ENCODE peak calls at places on chromosomes 12 and 14, in ten cellular contexts. F, V, L, C, R, D, E, W, J and X are unnamed samples.

GRCh38 chr14:92729632-92730358 is 18.6 kb downstream of the LGMN start:
- DNase-seq in D (no peak), J (no peak), F (peak; percentile 93), C (no peak), V (no peak), L (peak; percentile 81), R (no peak), E (no peak), W (no peak), X (no peak)

GRCh38 chr12:96434107-96434506 is 33.9 kb upstream of the CDK17 start:
- DNase-seq in J (no peak), C (peak; percentile 53), E (no peak), W (no peak), L (no peak), R (no peak), D (peak; percentile 87), V (peak; percentile 38), F (peak; percentile 87), X (peak; percentile 88)

GRCh38 chr12:30807695-30808034 is 52.9 kb upstream of the CAPRIN2 start:
- DNase-seq in L (no peak), E (no peak), C (no peak), F (no peak), R (no peak), D (no peak), V (no peak), J (no peak), W (no peak), X (no peak)

GRCh38 chr14:65631040-65631439 is 218.5 kb downstream of the FUT8 start:
- DNase-seq in D (no peak), V (peak; percentile 7), L (no peak), F (no peak), E (no peak), R (no peak), J (no peak), W (no peak), C (no peak), X (no peak)

GRCh38 chr12:58668831-58669230 is 251.5 kb downstream of the LRIG3 start:
- DNase-seq in C (peak; percentile 59), F (no peak), W (no peak), L (no peak), D (no peak), E (no peak), J (no peak), V (no peak), R (no peak), X (no peak)

GRCh38 chr14:22737052-22737451 is 29.4 kb upstream of the OXA1L start:
- DNase-seq in F (no peak), W (no peak), R (no peak), L (no peak), V (no peak), J (no peak), E (no peak), D (no peak), C (no peak), X (no peak)

GRCh38 chr12:63955831-63956685 is 111.6 kb downstream of the SRGAP1 start:
- DNase-seq in C (peak; percentile 59), J (no peak), W (no peak), V (no peak), F (peak; percentile 81), L (no peak), R (no peak), E (no peak), D (peak; percentile 56), X (no peak)

GRCh38 chr14:49971156-49972141 is 78.6 kb downstream of the ARF6 start:
- DNase-seq in V (peak; percentile 97), J (no peak), E (no peak), C (peak; percentile 73), F (peak; percentile 73), R (no peak), D (peak; percentile 84), W (no peak), L (no peak), X (peak; percentile 89)

GRCh38 chr14:54503476-54503875 is 6.2 kb upstream of the CGRRF1 start:
- DNase-seq in W (no peak), L (peak; percentile 71), R (no peak), F (peak; percentile 65), E (peak; percentile 45), J (peak; percentile 34), D (no peak), C (peak; percentile 67), V (peak; percentile 27), X (no peak)

GRCh38 chr12:89709994-89710872 is 1.6 kb upstream of the ATP2B1 start:
- DNase-seq in J (peak; percentile 76), V (peak; percentile 58), R (no peak), L (no peak), W (no peak), F (no peak), D (peak; percentile 79), C (peak; percentile 69), E (no peak), X (no peak)

GRCh38 chr12:109914461-109914860 is 14.4 kb downstream of the TCHP start:
- DNase-seq in F (no peak), R (peak; percentile 39), C (no peak), J (no peak), E (no peak), L (no peak), D (no peak), V (no peak), W (no peak), X (no peak)

GRCh38 chr12:57461326-57461903 is 1.8 kb downstream of the GLI1 start:
- DNase-seq in L (no peak), J (peak; percentile 95), R (peak; percentile 88), F (peak; percentile 49), C (peak; percentile 84), E (no peak), D (peak; percentile 82), W (peak; percentile 96), V (peak; percentile 69), X (no peak)

GRCh38 chr14:103641181-103641580 is 12.2 kb downstream of the KLC1 start:
- DNase-seq in W (no peak), J (no peak), E (no peak), R (no peak), C (no peak), L (no peak), V (no peak), F (no peak), D (no peak), X (no peak)

GRCh38 chr12:6294533-6295186 is 15.8 kb upstream of the PLEKHG6 start:
- DNase-seq in J (no peak), D (no peak), E (no peak), L (peak; percentile 58), W (peak; percentile 36), V (no peak), F (no peak), C (no peak), R (no peak), X (no peak)

GRCh38 chr12:188910-189621 is 24.9 kb downstream of the SLC6A12 start:
- DNase-seq in D (peak; percentile 69), E (no peak), V (no peak), L (no peak), F (peak; percentile 73), W (peak; percentile 99), C (peak; percentile 82), J (peak; percentile 89), R (peak; percentile 78), X (no peak)

GRCh38 chr14:96092936-96093335 is 53.8 kb downstream of the C14orf132 start:
- DNase-seq in D (peak; percentile 1), C (no peak), W (no peak), E (no peak), J (no peak), R (peak; percentile 30), L (peak; percentile 54), F (no peak), V (no peak), X (no peak)

GRCh38 chr12:47718531-47718930 is 6.8 kb downstream of the ENDOU start:
- DNase-seq in W (no peak), D (no peak), J (no peak), V (no peak), E (no peak), R (no peak), L (no peak), F (no peak), C (no peak), X (no peak)

DNA sequence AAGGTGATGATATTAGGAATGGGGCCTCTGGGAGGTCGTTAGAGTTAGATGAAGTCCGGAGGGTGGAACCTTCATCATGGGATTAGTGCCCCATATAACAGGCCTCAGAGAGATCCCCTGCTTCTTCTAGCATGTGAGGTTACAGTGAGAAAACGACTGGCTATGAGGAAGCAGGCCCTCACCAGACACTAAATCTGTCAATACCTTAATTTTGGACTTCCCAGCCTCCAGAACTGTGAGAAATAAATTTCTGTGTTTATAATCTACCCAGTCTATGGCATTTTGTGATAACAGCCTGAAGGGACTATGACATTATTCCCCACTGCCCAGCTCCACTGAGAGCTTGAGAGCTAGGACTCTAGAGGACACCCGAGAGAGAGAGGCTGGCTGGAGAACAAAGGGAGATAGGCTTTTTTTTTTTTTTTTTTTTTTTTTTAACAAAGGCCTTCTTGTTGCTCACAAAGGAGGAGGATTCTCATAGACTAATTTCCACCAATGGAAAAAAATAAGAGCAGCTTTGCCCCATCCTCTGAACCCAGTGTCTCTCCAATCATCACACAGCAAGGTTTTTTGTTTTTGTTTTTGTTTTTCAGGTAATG is 87.8 kb upstream of the EEA1 start:
- DNase-seq in E (no peak), D (no peak), W (no peak), L (no peak), F (no peak), C (no peak), V (no peak), R (no peak), J (no peak), X (no peak)
- H3K36me3 ChIP-seq in E (no peaks in the 10 kb centered on the region), D (no peaks in the 10 kb centered on the region), W (no peaks in the 10 kb centered on the region), L (no peaks in the 10 kb centered on the region), F (no peaks in the 10 kb centered on the region), C (no peaks in the 10 kb centered on the region), V (no peaks in the 10 kb centered on the region), R (no peaks in the 10 kb centered on the region), J (no peaks in the 10 kb centered on the region), X (no peaks in the 10 kb centered on the region)

GRCh38 chr12:122276242-122276641 is 9.9 kb upstream of the VPS33A start:
- DNase-seq in V (no peak), C (no peak), E (no peak), D (no peak), F (no peak), R (no peak), L (no peak), J (no peak), W (no peak), X (no peak)
- H3K36me3 ChIP-seq in V (peaks cover 6% of the 10 kb centered on the region), C (peaks cover 61% of the 10 kb centered on the region), E (peaks cover 11% of the 10 kb centered on the region), D (no peaks in the 10 kb centered on the region), F (peaks cover 21% of the 10 kb centered on the region), R (peaks cover 54% of the 10 kb centered on the region), L (no peaks in the 10 kb centered on the region), J (no peaks in the 10 kb centered on the region), W (no peaks in the 10 kb centered on the region), X (peaks cover 43% of the 10 kb centered on the region)

GRCh38 chr12:2335109-2335508 is 282.3 kb downstream of the CACNA1C start:
- DNase-seq in L (no peak), F (no peak), R (no peak), E (no peak), V (no peak), D (no peak), J (no peak), C (no peak), W (no peak), X (no peak)
- H3K36me3 ChIP-seq in L (no peaks in the 10 kb centered on the region), F (no peaks in the 10 kb centered on the region), R (no peaks in the 10 kb centered on the region), E (no peaks in the 10 kb centered on the region), V (no peaks in the 10 kb centered on the region), D (no peaks in the 10 kb centered on the region), J (no peaks in the 10 kb centered on the region), C (no peaks in the 10 kb centered on the region), W (no peaks in the 10 kb centered on the region), X (no peaks in the 10 kb centered on the region)

DNA sequence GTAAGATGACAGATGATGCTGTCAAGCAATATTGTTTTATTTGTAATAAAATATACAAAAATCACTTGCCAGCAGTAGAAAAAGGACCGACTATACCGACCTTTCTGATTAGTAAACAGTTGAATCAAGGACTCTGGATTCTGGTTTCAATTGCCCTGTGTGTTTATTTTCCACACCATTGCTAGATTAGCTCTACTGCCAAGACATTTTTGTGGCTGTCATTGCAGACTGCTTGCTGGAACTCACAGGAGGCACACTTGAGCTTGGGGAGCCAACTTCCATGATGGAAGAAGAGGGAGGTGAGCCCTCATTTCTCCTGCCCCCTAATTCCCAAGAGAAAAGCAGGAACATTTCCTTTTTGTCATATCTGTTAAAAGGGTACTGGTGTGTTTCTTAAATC is 51.3 kb downstream of the MAPKAPK5 start:
- DNase-seq in E (no peak), V (no peak), J (no peak), L (no peak), R (no peak), W (no peak), C (peak; percentile 8), D (no peak), F (no peak), X (no peak)
- H3K36me3 ChIP-seq in E (peaks cover 27% of the 10 kb centered on the region), V (peaks cover 79% of the 10 kb centered on the region), J (peaks cover 43% of the 10 kb centered on the region), L (peaks cover 17% of the 10 kb centered on the region), R (peaks cover 66% of the 10 kb centered on the region), W (peaks cover 30% of the 10 kb centered on the region), C (peaks cover 77% of the 10 kb centered on the region), D (peaks cover 5% of the 10 kb centered on the region), F (peaks cover 40% of the 10 kb centered on the region), X (peaks cover 65% of the 10 kb centered on the region)